ENCODE peak calls at places on chromosomes 3 and 15, in four cellular contexts. L, Z, W and U are unnamed samples.

GRCh38 chr15:77702211-77702957 is 69.7 kb upstream of the LINGO1 start:
- DNase-seq in L (no peak), Z (peak), W (peak), U (peak)

GRCh38 chr3:89699771-89700170 is 592.4 kb downstream of the EPHA3 start:
- DNase-seq in W (no peak), L (no peak), Z (no peak), U (no peak)

GRCh38 chr3:197500812-197501211 is 55.0 kb downstream of the BDH1 start:
- DNase-seq in W (no peak), L (no peak), Z (no peak), U (no peak)

GRCh38 chr3:134362670-134363380 is 11.4 kb downstream of the AMOTL2 start:
- DNase-seq in W (no peak), Z (no peak), L (peak), U (no peak)

GRCh38 chr3:86954226-86954625 is 36.7 kb downstream of the VGLL3 start:
- DNase-seq in W (peak), Z (no peak), L (no peak), U (peak)

GRCh38 chr3:126166009-126166408 is 14.4 kb downstream of the ALDH1L1 start:
- DNase-seq in L (no peak), Z (no peak), W (no peak), U (no peak)

GRCh38 chr15:62769604-62770003 is 272.9 kb upstream of the TPM1 start:
- DNase-seq in Z (no peak), L (no peak), W (peak), U (no peak)

GRCh38 chr3:137582484-137582883 is 181.6 kb upstream of the SOX14 start:
- DNase-seq in Z (no peak), W (no peak), L (no peak), U (no peak)

GRCh38 chr15:99145005-99145404 is 40.1 kb downstream of the SYNM start:
- DNase-seq in L (no peak), W (no peak), Z (no peak), U (no peak)

GRCh38 chr3:121111914-121112612 is 204.1 kb downstream of the STXBP5L start:
- DNase-seq in W (no peak), Z (peak), L (no peak), U (no peak)

GRCh38 chr3:48716508-48716981 is 476 bp downstream of the IP6K2 start:
- DNase-seq in L (no peak), Z (peak), W (no peak), U (peak)

GRCh38 chr15:48644498-48644826 is 1.0 kb downstream of the FBN1 start:
- DNase-seq in W (no peak), Z (no peak), L (no peak), U (no peak)

GRCh38 chr3:10983219-10983916 is 9.2 kb upstream of the SLC6A1 start:
- DNase-seq in Z (peak), L (no peak), W (peak), U (peak)

GRCh38 chr3:52983828-52984227 is 62.0 kb downstream of the SFMBT1 start:
- DNase-seq in W (no peak), Z (no peak), L (no peak), U (no peak)